ENCODE peak calls at places on chromosome 4, in five cellular contexts. One of them, this sample, is unnamed.

GRCh38 chr4:88738146-88738545 is 40.5 kb upstream of the NAP1L5 start:
- DNase-seq in NCI-H146: no peak
- DNase-seq in activated T-cell treated with anti-CD3 and anti-CD28 coated beads, Interleukin-2, amount 50 U/mL, for 72 hours: no peak
- DNase-seq in AG04450: no peak
- DNase-seq in NCI-H460: no peak
- DNase-seq in this sample: no peak

GRCh38 chr4:54657194-54657555 is 582 bp upstream of the KIT start:
- DNase-seq in NCI-H460: no peak
- DNase-seq in activated T-cell treated with anti-CD3 and anti-CD28 coated beads, Interleukin-2, amount 50 U/mL, for 72 hours: no peak
- DNase-seq in AG04450: no peak
- DNase-seq in NCI-H146: peak
- DNase-seq in this sample: peak

GRCh38 chr4:68180858-68181531 is 51.3 kb upstream of the TMPRSS11F start:
- DNase-seq in NCI-H146: no peak
- DNase-seq in AG04450: no peak
- DNase-seq in activated T-cell treated with anti-CD3 and anti-CD28 coated beads, Interleukin-2, amount 50 U/mL, for 72 hours: no peak
- DNase-seq in NCI-H460: no peak
- DNase-seq in this sample: no peak

GRCh38 chr4:2646386-2647149 is 109.6 kb downstream of the TNIP2 start:
- DNase-seq in NCI-H146: no peak
- DNase-seq in AG04450: no peak
- DNase-seq in activated T-cell treated with anti-CD3 and anti-CD28 coated beads, Interleukin-2, amount 50 U/mL, for 72 hours: no peak
- DNase-seq in NCI-H460: no peak
- DNase-seq in this sample: no peak

GRCh38 chr4:145681956-145682355 is 2.0 kb downstream of the C4orf51 start:
- DNase-seq in activated T-cell treated with anti-CD3 and anti-CD28 coated beads, Interleukin-2, amount 50 U/mL, for 72 hours: no peak
- DNase-seq in NCI-H460: no peak
- DNase-seq in AG04450: peak
- DNase-seq in NCI-H146: no peak
- DNase-seq in this sample: no peak

GRCh38 chr4:169236901-169237626 is 33.7 kb downstream of the SH3RF1 start:
- DNase-seq in NCI-H460: no peak
- DNase-seq in NCI-H146: no peak
- DNase-seq in AG04450: no peak
- DNase-seq in activated T-cell treated with anti-CD3 and anti-CD28 coated beads, Interleukin-2, amount 50 U/mL, for 72 hours: no peak
- DNase-seq in this sample: no peak

GRCh38 chr4:7652451-7652871 is 217.7 kb upstream of the PSAPL1 start:
- DNase-seq in activated T-cell treated with anti-CD3 and anti-CD28 coated beads, Interleukin-2, amount 50 U/mL, for 72 hours: no peak
- DNase-seq in AG04450: no peak
- DNase-seq in NCI-H460: no peak
- DNase-seq in NCI-H146: no peak
- DNase-seq in this sample: no peak

GRCh38 chr4:742742-743311 is 37.2 kb downstream of the PCGF3 start:
- DNase-seq in NCI-H146: peak
- DNase-seq in AG04450: no peak
- DNase-seq in NCI-H460: peak
- DNase-seq in activated T-cell treated with anti-CD3 and anti-CD28 coated beads, Interleukin-2, amount 50 U/mL, for 72 hours: peak
- DNase-seq in this sample: peak

GRCh38 chr4:185846550-185847210 is 34.7 kb upstream of the SORBS2 start:
- DNase-seq in AG04450: no peak
- DNase-seq in NCI-H460: peak
- DNase-seq in activated T-cell treated with anti-CD3 and anti-CD28 coated beads, Interleukin-2, amount 50 U/mL, for 72 hours: no peak
- DNase-seq in NCI-H146: no peak
- DNase-seq in this sample: no peak

GRCh38 chr4:3409571-3410091 is 32.1 kb upstream of the HGFAC start:
- DNase-seq in AG04450: no peak
- DNase-seq in NCI-H146: no peak
- DNase-seq in NCI-H460: no peak
- DNase-seq in activated T-cell treated with anti-CD3 and anti-CD28 coated beads, Interleukin-2, amount 50 U/mL, for 72 hours: no peak
- DNase-seq in this sample: no peak